ENCODE peak calls at places on chromosomes 1 and 21, in ten cellular contexts. J is NCI-H345; A is left cardiac atrium; N is amygdala; H is ACHN; C is GM23248; T is stimulated activated CD8-positive, alpha-beta memory T cell treated with anti-CD3 and anti-CD28 coated beads, Interleukin-7, amount 100 ng/mL, for 1 hour; D is effector CD8-positive, alpha-beta T cell; E is putamen; B is WTC11. S is an unnamed sample.

GRCh38 chr1:228349701-228350171 is 56.9 kb downstream of the TRIM11 start:
- DNase-seq in J (no peak), A (peak), N (no peak), H (no peak), C (no peak), T (no peak), D (no peak), E (no peak), B (no peak), S (peak)

GRCh38 chr1:112704908-112705627 is 1.9 kb downstream of the RHOC start:
- DNase-seq in J (peak), A (peak), N (peak), H (peak), C (peak), T (no peak), D (no peak), E (peak), B (peak), S (peak)

GRCh38 chr1:178271471-178271870 is 177.6 kb downstream of the RASAL2 start:
- DNase-seq in J (no peak), A (no peak), N (no peak), H (peak), C (no peak), T (no peak), D (no peak), E (no peak), B (no peak), S (no peak)

GRCh38 chr1:211548321-211549091 is 30.5 kb downstream of the SLC30A1 start:
- DNase-seq in J (no peak), A (no peak), N (no peak), H (no peak), C (no peak), T (no peak), D (no peak), E (peak), B (peak), S (no peak)

GRCh38 chr1:61299468-61299867 is 217.1 kb downstream of the NFIA start:
- DNase-seq in J (no peak), A (no peak), N (no peak), H (no peak), C (no peak), T (no peak), D (no peak), E (no peak), B (no peak), S (no peak)

GRCh38 chr1:242139437-242139836 is 140.5 kb upstream of the MAP1LC3C start:
- DNase-seq in J (no peak), A (no peak), N (no peak), H (no peak), C (no peak), T (no peak), D (no peak), E (no peak), B (no peak), S (no peak)

GRCh38 chr1:38872401-38873026 is 634 bp downstream of the MYCBP start:
- DNase-seq in J (no peak), A (no peak), N (no peak), H (peak), C (peak), T (no peak), D (peak), E (no peak), B (peak), S (no peak)

GRCh38 chr1:162328507-162328906 is 48.1 kb downstream of the SPATA46 start:
- DNase-seq in J (peak), A (no peak), N (no peak), H (no peak), C (no peak), T (no peak), D (no peak), E (no peak), B (no peak), S (no peak)

GRCh38 chr1:220368352-220369265 is 96.4 kb upstream of the RAB3GAP2 start:
- DNase-seq in J (no peak), A (no peak), N (no peak), H (no peak), C (no peak), T (no peak), D (no peak), E (no peak), B (no peak), S (no peak)

GRCh38 chr1:96845464-96845863 is 123.9 kb downstream of the PTBP2 start:
- DNase-seq in J (no peak), A (no peak), N (no peak), H (peak), C (peak), T (no peak), D (no peak), E (peak), B (peak), S (no peak)

GRCh38 chr1:234823191-234824176 is 213.5 kb upstream of the IRF2BP2 start:
- DNase-seq in J (no peak), A (no peak), N (no peak), H (no peak), C (no peak), T (no peak), D (no peak), E (no peak), B (no peak), S (no peak)

GRCh38 chr1:112501810-112502641 is 6.7 kb upstream of the WNT2B start:
- DNase-seq in J (peak), A (peak), N (peak), H (peak), C (peak), T (peak), D (peak), E (peak), B (peak), S (peak)

GRCh38 chr1:91526496-91526895 is 25.8 kb downstream of the CDC7 start:
- DNase-seq in J (no peak), A (no peak), N (no peak), H (no peak), C (peak), T (no peak), D (no peak), E (no peak), B (no peak), S (no peak)

GRCh38 chr21:34598931-34599400 is 15.9 kb downstream of the RCAN1 start:
- DNase-seq in J (peak), A (no peak), N (no peak), H (no peak), C (peak), T (no peak), D (no peak), E (no peak), B (no peak), S (no peak)

GRCh38 chr1:81948495-81948894 is 147.8 kb downstream of the ADGRL2 start:
- DNase-seq in J (no peak), A (no peak), N (no peak), H (no peak), C (no peak), T (no peak), D (no peak), E (peak), B (no peak), S (no peak)

GRCh38 chr1:26279598-26280332 is at the start of gene SH3BGRL3:
- DNase-seq in J (peak), A (peak), N (peak), H (peak), C (peak), T (peak), D (peak), E (peak), B (peak), S (peak)

GRCh38 chr1:174965006-174965971 is 34.5 kb upstream of the CACYBP start:
- DNase-seq in J (no peak), A (no peak), N (no peak), H (no peak), C (no peak), T (no peak), D (no peak), E (peak), B (no peak), S (peak)

GRCh38 chr1:41394918-41395598 is 33.8 kb downstream of the FOXO6 start:
- DNase-seq in J (peak), A (no peak), N (peak), H (no peak), C (no peak), T (no peak), D (no peak), E (peak), B (peak), S (no peak)

GRCh38 chr1:110674337-110675059 is at the start of gene KCNA3:
- DNase-seq in J (peak), A (peak), N (no peak), H (no peak), C (peak), T (peak), D (peak), E (no peak), B (peak), S (peak)